ENCODE peak calls at places on chromosomes 6 and 20, in seven cellular contexts. U is A549, I is GM12865, O is kidney, T is BE2C, L is cardiac muscle cell, G is GM12878. N is an unnamed sample.

GRCh38 chr20:5781798-5782750 is 31.9 kb downstream of the SHLD1 start:
- DNase-seq in U (no peak), I (no peak), O (no peak), T (no peak), L (peak; percentile 57), G (no peak), N (no peak)

GRCh38 chr6:155939253-155939652 is 483.6 kb upstream of the NOX3 start:
- DNase-seq in U (no peak), I (no peak), O (no peak), T (no peak), L (no peak), G (no peak), N (no peak)

GRCh38 chr20:25303292-25304024 is 55.6 kb downstream of the PYGB start:
- DNase-seq in U (no peak), I (no peak), O (no peak), T (no peak), L (no peak), G (no peak), N (no peak)

GRCh38 chr6:69022991-69023390 is 387.9 kb downstream of the ADGRB3 start:
- DNase-seq in U (no peak), I (no peak), O (no peak), T (no peak), L (no peak), G (no peak), N (no peak)

GRCh38 chr6:151022492-151022891 is 157.0 kb downstream of the MTHFD1L start:
- DNase-seq in U (no peak), I (no peak), O (no peak), T (no peak), L (no peak), G (no peak), N (no peak)

GRCh38 chr6:79224005-79224404 is 10.5 kb downstream of the HMGN3 start:
- DNase-seq in U (no peak), I (no peak), O (no peak), T (no peak), L (no peak), G (no peak), N (no peak)

GRCh38 chr20:37804584-37805566 is 98.1 kb upstream of the VSTM2L start:
- DNase-seq in U (no peak), I (peak; percentile 87), O (no peak), T (no peak), L (no peak), G (peak; percentile 86), N (no peak)

GRCh38 chr6:169971171-169971861 is 219.9 kb downstream of the ERMARD start:
- DNase-seq in U (no peak), I (no peak), O (peak; percentile 59), T (no peak), L (no peak), G (no peak), N (no peak)

GRCh38 chr20:57586943-57587277 is 26.0 kb downstream of the PCK1 start:
- DNase-seq in U (no peak), I (no peak), O (peak; percentile 31), T (no peak), L (no peak), G (no peak), N (no peak)

GRCh38 chr20:1841554-1842140 is 53.6 kb upstream of the SIRPA start:
- DNase-seq in U (no peak), I (no peak), O (no peak), T (no peak), L (no peak), G (no peak), N (no peak)

GRCh38 chr6:144534123-144534676 is 249.1 kb downstream of the UTRN start:
- DNase-seq in U (no peak), I (no peak), O (no peak), T (no peak), L (no peak), G (no peak), N (no peak)

GRCh38 chr6:157563611-157564284 is 182.8 kb downstream of the ZDHHC14 start:
- DNase-seq in U (no peak), I (peak; percentile 95), O (no peak), T (no peak), L (no peak), G (peak; percentile 93), N (no peak)

GRCh38 chr6:37027811-37028469 is 22.5 kb downstream of the FGD2 start:
- DNase-seq in U (no peak), I (no peak), O (no peak), T (no peak), L (no peak), G (no peak), N (no peak)

GRCh38 chr6:155544677-155545076 is 89.0 kb upstream of the NOX3 start:
- DNase-seq in U (no peak), I (no peak), O (no peak), T (no peak), L (no peak), G (no peak), N (no peak)

GRCh38 chr20:42961771-42962170 is 227.9 kb downstream of the PTPRT start:
- DNase-seq in U (no peak), I (no peak), O (no peak), T (no peak), L (no peak), G (no peak), N (no peak)

GRCh38 chr6:36024154-36024760 is at the start of gene SLC26A8:
- DNase-seq in U (no peak), I (no peak), O (no peak), T (no peak), L (peak; percentile 20), G (no peak), N (no peak)

GRCh38 chr6:34531580-34532201 is 24.4 kb downstream of the SPDEF start:
- DNase-seq in U (no peak), I (peak; percentile 46), O (peak; percentile 91), T (peak; percentile 57), L (peak; percentile 74), G (peak; percentile 17), N (peak; percentile 11)

GRCh38 chr20:57097245-57097935 is 169.1 kb downstream of the BMP7 start:
- DNase-seq in U (no peak), I (no peak), O (peak; percentile 30), T (no peak), L (no peak), G (no peak), N (no peak)

GRCh38 chr6:18141805-18142590 is 12.9 kb downstream of the TPMT start:
- DNase-seq in U (no peak), I (peak; percentile 24), O (no peak), T (peak; percentile 18), L (no peak), G (no peak), N (no peak)

GRCh38 chr6:23002044-23002619 is 432.8 kb downstream of the HDGFL1 start:
- DNase-seq in U (no peak), I (no peak), O (no peak), T (no peak), L (no peak), G (no peak), N (no peak)

GRCh38 chr6:18263561-18264337 is 581 bp downstream of the DEK start:
- DNase-seq in U (peak; percentile 28), I (peak; percentile 44), O (peak; percentile 84), T (peak; percentile 70), L (peak; percentile 76), G (no peak), N (no peak)

GRCh38 chr6:28586273-28586672 is 60.6 kb downstream of the GPX5 start:
- DNase-seq in U (no peak), I (no peak), O (no peak), T (no peak), L (no peak), G (no peak), N (no peak)

GRCh38 chr6:28583463-28583862 is 57.8 kb downstream of the GPX5 start:
- DNase-seq in U (no peak), I (no peak), O (no peak), T (no peak), L (no peak), G (no peak), N (no peak)

GRCh38 chr6:28585335-28585734 is 59.7 kb downstream of the GPX5 start:
- DNase-seq in U (no peak), I (no peak), O (no peak), T (no peak), L (no peak), G (no peak), N (no peak)

GRCh38 chr6:28580484-28580883 is 54.8 kb downstream of the GPX5 start:
- DNase-seq in U (no peak), I (no peak), O (no peak), T (no peak), L (no peak), G (no peak), N (no peak)
- TF ChIP-seq CTCF in U (peak; percentile 33), I (no peak), O (no peak), T (peak; percentile 23), L (peak; percentile 6), G (no peak), N (no peak)

GRCh38 chr6:167912494-167912893 is 85.0 kb upstream of the KIF25 start:
- DNase-seq in U (no peak), I (no peak), O (no peak), T (no peak), L (no peak), G (no peak), N (no peak)
- H3K4me3 ChIP-seq in U (no peak overlapping the region), I (no peak overlapping the region), O (no peak overlapping the region), T (no peak overlapping the region), L (no peak overlapping the region), G (no peak overlapping the region), N (no peak overlapping the region)

GRCh38 chr6:74574794-74575193 is 631.1 kb downstream of the COL12A1 start:
- DNase-seq in U (no peak), I (peak; percentile 25), O (no peak), T (no peak), L (peak; percentile 25), G (no peak), N (no peak)
- TF ChIP-seq CTCF in U (peak; percentile 40), I (peak; percentile 31), O (peak; percentile 28), T (peak; percentile 48), L (peak; percentile 74), G (peak; percentile 41), N (no peak)

GRCh38 chr6:43368517-43369160 is 808 bp downstream of the ZNF318 start:
- DNase-seq in U (peak; percentile 31), I (no peak), O (peak; percentile 86), T (peak; percentile 84), L (peak; percentile 78), G (no peak), N (peak; percentile 15)

GRCh38 chr6:43369174-43370002 is at the start of gene ZNF318:
- DNase-seq in U (peak; percentile 70), I (peak; percentile 98), O (peak; percentile 99), T (peak; percentile 97), L (peak; percentile 99), G (peak; percentile 82), N (peak; percentile 84)

GRCh38 chr6:43373252-43373875 is 3.9 kb upstream of the ZNF318 start:
- DNase-seq in U (no peak), I (no peak), O (no peak), T (no peak), L (no peak), G (no peak), N (no peak)

DNA sequence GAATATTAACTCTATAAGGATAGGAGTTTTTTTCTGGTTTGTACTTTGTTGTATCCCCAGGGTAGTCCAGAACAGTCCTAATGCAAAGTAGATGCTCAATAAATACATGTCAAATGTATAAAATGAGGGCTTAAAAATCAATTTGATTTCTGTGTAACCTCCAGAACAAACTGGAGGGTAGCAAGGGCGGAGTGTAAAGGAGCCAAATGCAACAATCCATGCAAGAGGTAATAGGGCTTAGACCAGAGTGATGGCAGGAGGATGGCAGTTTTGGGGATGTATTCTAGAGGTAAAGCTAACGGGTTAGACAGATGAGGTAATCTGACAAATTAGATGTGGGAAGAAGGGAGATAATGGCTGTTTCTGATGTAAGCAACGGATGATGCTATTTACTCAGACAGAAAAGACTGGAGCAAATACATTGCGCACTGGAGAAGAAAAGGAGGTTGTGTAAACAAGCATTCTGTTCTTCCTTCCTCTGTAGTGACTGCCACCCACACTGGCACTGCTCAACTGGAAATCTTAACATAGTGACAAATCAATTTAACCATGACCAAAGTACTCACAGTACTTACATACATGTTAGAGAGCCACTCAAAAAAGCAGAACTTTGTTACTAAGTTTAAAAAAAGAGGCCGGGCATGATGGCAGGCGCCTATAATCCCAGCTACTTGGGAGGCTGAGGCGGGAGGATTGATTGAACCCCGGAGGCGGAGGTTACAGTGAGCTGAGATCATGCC is 2.0 kb downstream of the ZNF318 start:
- DNase-seq in U (no peak), I (no peak), O (no peak), T (no peak), L (no peak), G (no peak), N (no peak)
- H3K4me3 ChIP-seq in U (no peak overlapping the region), I (peak overlapping the region; percentile 86), O (no peak overlapping the region), T (no peak overlapping the region), L (no peak overlapping the region), G (peak overlapping the region; percentile 84), N (peak overlapping the region; percentile 94)